ENCODE peak calls at places on chromosomes 12 and 14, in five cellular contexts. V is SK-N-SH, E is GM23338, I is OCI-LY7, M is PC-3. H is an unnamed sample.

GRCh38 chr14:90303382-90303943 is 28.3 kb downstream of the NRDE2 start:
- DNase-seq in V (no peak), E (no peak), I (no peak), M (no peak), H (no peak)

GRCh38 chr12:52801773-52802172 is 5.9 kb upstream of the KRT3 start:
- DNase-seq in V (no peak), E (no peak), I (no peak), M (no peak), H (no peak)

GRCh38 chr12:127304751-127305725 is 961.9 kb upstream of the TMEM132C start:
- DNase-seq in V (no peak), E (no peak), I (no peak), M (no peak), H (no peak)

GRCh38 chr14:57492859-57493258 is 798 bp downstream of the CCDC198 start:
- DNase-seq in V (no peak), E (no peak), I (no peak), M (peak), H (peak)

GRCh38 chr12:22858849-22859569 is 234.0 kb downstream of the ETNK1 start:
- DNase-seq in V (no peak), E (no peak), I (no peak), M (peak), H (peak)

GRCh38 chr12:6528539-6529235 is 5.6 kb upstream of the GAPDH start:
- DNase-seq in V (no peak), E (peak), I (no peak), M (no peak), H (no peak)

GRCh38 chr12:89969098-89969497 is 260.5 kb upstream of the ATP2B1 start:
- DNase-seq in V (no peak), E (no peak), I (no peak), M (peak), H (no peak)

GRCh38 chr14:42499137-42499536 is 892.5 kb downstream of the LRFN5 start:
- DNase-seq in V (no peak), E (no peak), I (no peak), M (no peak), H (no peak)

GRCh38 chr12:116026768-116027550 is 250.5 kb downstream of the MED13L start:
- DNase-seq in V (no peak), E (no peak), I (no peak), M (peak), H (no peak)

GRCh38 chr14:37544407-37544806 is 50.6 kb downstream of the FOXA1 start:
- DNase-seq in V (no peak), E (no peak), I (no peak), M (peak), H (no peak)

GRCh38 chr12:41486718-41487117 is 298.6 kb downstream of the PDZRN4 start:
- DNase-seq in V (no peak), E (peak), I (no peak), M (peak), H (peak)

GRCh38 chr12:32964981-32965585 is 68.5 kb upstream of the PKP2 start:
- DNase-seq in V (no peak), E (no peak), I (no peak), M (no peak), H (no peak)

GRCh38 chr14:81323621-81324400 is 76.3 kb downstream of the STON2 start:
- DNase-seq in V (no peak), E (peak), I (no peak), M (peak), H (no peak)

GRCh38 chr14:34227834-34228662 is 234.0 kb downstream of the SPTSSA start:
- DNase-seq in V (peak), E (peak), I (peak), M (peak), H (peak)

GRCh38 chr12:25089738-25090137 is 105.2 kb downstream of the DNAI7 start:
- DNase-seq in V (no peak), E (no peak), I (no peak), M (peak), H (no peak)

GRCh38 chr12:52005903-52006703 is 643 bp upstream of the TAMALIN start:
- DNase-seq in V (no peak), E (peak), I (peak), M (no peak), H (no peak)

GRCh38 chr12:754871-755562 is 2.6 kb downstream of the WNK1 start:
- DNase-seq in V (peak), E (peak), I (peak), M (peak), H (peak)

GRCh38 chr12:58557156-58557555 is 363.1 kb downstream of the LRIG3 start:
- DNase-seq in V (no peak), E (no peak), I (no peak), M (peak), H (peak)

GRCh38 chr12:109547286-109547685 is 26.0 kb downstream of the MMAB start:
- DNase-seq in V (no peak), E (no peak), I (no peak), M (no peak), H (no peak)

GRCh38 chr12:113040722-113041168 is 15.8 kb upstream of the DTX1 start:
- DNase-seq in V (no peak), E (no peak), I (no peak), M (peak), H (peak)

GRCh38 chr12:30427555-30427954 is 268.1 kb downstream of the IPO8 start:
- DNase-seq in V (no peak), E (no peak), I (no peak), M (no peak), H (no peak)

GRCh38 chr14:51821822-51822221 is 38.6 kb upstream of the GNG2 start:
- DNase-seq in V (no peak), E (no peak), I (no peak), M (peak), H (peak)

GRCh38 chr14:24197066-24197465 is 1.8 kb upstream of the TM9SF1 start:
- DNase-seq in V (no peak), E (no peak), I (peak), M (no peak), H (no peak)

GRCh38 chr12:94207467-94208432 is 59.4 kb downstream of the PLXNC1 start:
- DNase-seq in V (no peak), E (no peak), I (peak), M (peak), H (no peak)

GRCh38 chr14:22448905-22449611 is 140.0 kb downstream of the DAD1 start:
- DNase-seq in V (no peak), E (no peak), I (peak), M (peak), H (peak)

GRCh38 chr14:40058916-40059897 is 627.0 kb upstream of the FBXO33 start:
- DNase-seq in V (no peak), E (no peak), I (no peak), M (peak), H (no peak)

GRCh38 chr12:27922591-27923139 is 49.9 kb downstream of the PTHLH start:
- DNase-seq in V (no peak), E (no peak), I (no peak), M (peak), H (peak)

GRCh38 chr12:111446044-111446581 is 40.4 kb downstream of the SH2B3 start:
- DNase-seq in V (peak), E (peak), I (no peak), M (no peak), H (peak)

GRCh38 chr14:75088566-75089373 is 19.3 kb downstream of the ZC2HC1C start:
- DNase-seq in V (peak), E (peak), I (peak), M (peak), H (peak)

GRCh38 chr14:53621986-53622385 is 334.6 kb downstream of the BMP4 start:
- DNase-seq in V (no peak), E (no peak), I (no peak), M (no peak), H (no peak)

GRCh38 chr14:104149617-104150141 is 11.3 kb downstream of the KIF26A start:
- DNase-seq in V (peak), E (peak), I (no peak), M (no peak), H (peak)

GRCh38 chr14:92400579-92401444 is 77.8 kb downstream of the SLC24A4 start:
- DNase-seq in V (no peak), E (no peak), I (peak), M (no peak), H (no peak)

GRCh38 chr14:95489163-95489887 is 27.1 kb downstream of the SYNE3 start:
- DNase-seq in V (no peak), E (no peak), I (peak), M (no peak), H (no peak)

GRCh38 chr14:95490127-95490526 is 26.3 kb downstream of the SYNE3 start:
- DNase-seq in V (no peak), E (no peak), I (no peak), M (no peak), H (no peak)

GRCh38 chr14:95487669-95488084 is 28.8 kb downstream of the SYNE3 start:
- DNase-seq in V (no peak), E (no peak), I (no peak), M (no peak), H (no peak)

GRCh38 chr14:95486875-95487668 is 29.4 kb downstream of the SYNE3 start:
- DNase-seq in V (no peak), E (no peak), I (peak), M (no peak), H (no peak)

GRCh38 chr14:95488376-95489162 is 27.9 kb downstream of the SYNE3 start:
- DNase-seq in V (no peak), E (no peak), I (no peak), M (no peak), H (peak)
- H2AFZ ChIP-seq in V (no peak), E (no peak), I (no peak), M (no peak), H (no peak)

DNA sequence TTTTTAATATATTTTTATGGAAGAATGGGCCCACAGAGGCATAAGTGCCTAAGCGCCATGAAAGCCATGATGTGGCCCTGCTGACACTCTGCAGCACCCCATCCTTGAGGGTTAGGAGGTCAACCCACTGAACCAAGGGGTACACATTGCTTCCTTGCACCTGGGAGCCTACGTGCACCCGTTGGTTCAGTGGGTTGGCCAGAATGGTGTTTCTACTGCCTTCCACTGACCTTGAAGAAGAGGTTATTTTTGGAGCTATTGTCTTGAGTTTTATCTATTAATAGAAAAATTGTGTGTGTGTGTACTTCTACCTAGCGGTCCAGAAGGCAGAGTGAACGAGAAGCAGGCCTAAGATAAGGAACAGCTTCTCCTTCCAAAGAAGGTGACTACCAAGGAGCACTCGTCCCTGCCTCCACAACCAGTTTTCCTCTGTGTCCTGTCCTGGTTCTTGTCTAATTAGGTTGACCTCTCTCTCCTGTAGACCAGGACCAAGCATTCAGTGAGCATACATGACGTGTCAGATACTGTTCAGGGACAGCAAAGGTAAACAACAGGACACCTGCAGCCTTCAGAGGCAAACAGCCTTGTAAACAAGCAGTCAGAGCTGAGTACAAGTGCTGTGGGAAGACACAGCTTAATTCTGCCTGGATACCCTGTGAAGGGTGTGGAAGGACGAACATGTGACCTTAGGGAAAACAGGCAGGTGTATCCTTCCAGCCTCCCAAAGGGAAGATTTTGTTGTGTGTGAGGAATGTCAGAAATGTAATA is 30.4 kb upstream of the PLEK2 start:
- DNase-seq in V (no peak), E (no peak), I (no peak), M (no peak), H (no peak)
- H2AFZ ChIP-seq in V (no peak), E (no peak), I (no peak), M (no peak), H (no peak)

DNA sequence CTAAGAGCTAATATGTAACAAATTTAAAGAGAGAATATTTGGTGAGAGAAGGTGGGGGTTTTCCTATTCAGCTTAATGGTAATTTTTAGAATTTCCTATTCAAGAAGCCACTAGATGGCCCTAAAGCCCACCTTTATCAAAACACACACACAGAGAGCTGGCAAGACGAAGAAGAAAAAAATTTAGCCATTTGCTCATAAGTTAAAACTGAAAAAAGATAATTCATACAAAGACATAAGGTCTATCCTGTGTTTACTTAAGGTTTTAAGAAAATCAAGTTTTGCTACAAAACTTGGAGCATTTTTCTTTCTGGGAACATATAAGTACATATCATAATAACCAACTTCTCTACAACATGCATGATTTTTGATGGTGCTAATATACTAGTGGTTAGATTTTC is 46.8 kb upstream of the PCED1B start:
- DNase-seq in V (peak), E (peak), I (peak), M (peak), H (peak)
- H2AFZ ChIP-seq in V (no peak), E (peak), I (no peak), M (peak), H (peak)

GRCh38 chr14:30874120-30874998 is at the start of gene COCH:
- DNase-seq in V (peak), E (peak), I (peak), M (peak), H (peak)
- H2AFZ ChIP-seq in V (peak), E (peak), I (peak), M (peak), H (peak)

GRCh38 chr12:117069926-117070900 is 29.0 kb downstream of the TESC start:
- DNase-seq in V (no peak), E (no peak), I (no peak), M (no peak), H (no peak)

GRCh38 chr12:117067016-117067415 is 32.2 kb downstream of the TESC start:
- DNase-seq in V (no peak), E (no peak), I (no peak), M (no peak), H (no peak)

GRCh38 chr12:117068492-117068891 is 30.7 kb downstream of the TESC start:
- DNase-seq in V (no peak), E (no peak), I (no peak), M (no peak), H (no peak)

GRCh38 chr12:117069126-117069788 is 30.0 kb downstream of the TESC start:
- DNase-seq in V (no peak), E (no peak), I (no peak), M (no peak), H (no peak)

GRCh38 chr12:117067638-117068037 is 31.6 kb downstream of the TESC start:
- DNase-seq in V (no peak), E (no peak), I (no peak), M (no peak), H (no peak)
- H2AFZ ChIP-seq in V (no peak), E (no peak), I (no peak), M (no peak), H (no peak)

GRCh38 chr14:49687942-49688700 is at the start of gene POLE2:
- DNase-seq in V (peak), E (peak), I (peak), M (peak), H (peak)

GRCh38 chr14:49688701-49689030 is 652 bp upstream of the POLE2 start:
- DNase-seq in V (no peak), E (no peak), I (no peak), M (no peak), H (no peak)

GRCh38 chr14:49691031-49691430 is 1.9 kb upstream of the KLHDC1 start:
- DNase-seq in V (no peak), E (peak), I (no peak), M (no peak), H (no peak)

GRCh38 chr14:49692191-49692757 is 646 bp upstream of the KLHDC1 start:
- DNase-seq in V (no peak), E (no peak), I (no peak), M (no peak), H (peak)

GRCh38 chr14:49692895-49693737 is at the start of gene KLHDC1:
- DNase-seq in V (peak), E (peak), I (peak), M (peak), H (peak)
- H2AFZ ChIP-seq in V (peak), E (peak), I (peak), M (peak), H (peak)

GRCh38 chr12:121539908-121540307 is 40.9 kb downstream of the KDM2B start:
- DNase-seq in V (no peak), E (no peak), I (no peak), M (no peak), H (no peak)

GRCh38 chr12:121537814-121538698 is 42.8 kb downstream of the KDM2B start:
- DNase-seq in V (peak), E (no peak), I (peak), M (peak), H (peak)

GRCh38 chr12:121536929-121537813 is 43.7 kb downstream of the KDM2B start:
- DNase-seq in V (peak), E (peak), I (peak), M (peak), H (peak)

GRCh38 chr12:121536058-121536928 is 44.5 kb downstream of the KDM2B start:
- DNase-seq in V (peak), E (peak), I (peak), M (no peak), H (peak)

DNA sequence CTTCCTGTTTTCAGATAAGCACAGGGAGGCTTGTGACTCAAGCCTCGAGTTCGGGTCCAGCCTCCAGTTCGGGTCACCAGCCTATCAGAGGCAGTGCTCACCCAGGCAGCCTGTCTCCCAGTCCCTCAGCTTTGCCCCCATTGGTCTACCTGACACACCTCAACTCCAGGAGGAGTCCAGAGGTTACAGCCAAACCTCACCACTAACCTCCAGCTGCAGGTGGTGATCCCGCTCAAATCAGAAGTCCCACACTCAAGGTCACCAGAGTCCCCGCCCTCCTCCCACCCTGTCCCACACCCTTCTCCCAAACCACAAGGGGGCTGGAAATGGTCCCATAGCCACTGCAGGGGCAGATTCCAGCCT is 42.1 kb downstream of the KDM2B start:
- DNase-seq in V (no peak), E (peak), I (peak), M (peak), H (peak)
- H2AFZ ChIP-seq in V (no peak), E (no peak), I (peak), M (peak), H (no peak)

GRCh38 chr12:3725267-3726115 is 27.4 kb downstream of the CRACR2A start:
- DNase-seq in V (no peak), E (peak), I (no peak), M (no peak), H (peak)

GRCh38 chr12:3720772-3721171 is 32.1 kb downstream of the CRACR2A start:
- DNase-seq in V (no peak), E (no peak), I (no peak), M (no peak), H (no peak)

GRCh38 chr12:3724096-3724805 is 28.7 kb downstream of the CRACR2A start:
- DNase-seq in V (no peak), E (no peak), I (no peak), M (no peak), H (no peak)

GRCh38 chr12:3726455-3726854 is 26.5 kb downstream of the CRACR2A start:
- DNase-seq in V (no peak), E (no peak), I (no peak), M (no peak), H (no peak)

DNA sequence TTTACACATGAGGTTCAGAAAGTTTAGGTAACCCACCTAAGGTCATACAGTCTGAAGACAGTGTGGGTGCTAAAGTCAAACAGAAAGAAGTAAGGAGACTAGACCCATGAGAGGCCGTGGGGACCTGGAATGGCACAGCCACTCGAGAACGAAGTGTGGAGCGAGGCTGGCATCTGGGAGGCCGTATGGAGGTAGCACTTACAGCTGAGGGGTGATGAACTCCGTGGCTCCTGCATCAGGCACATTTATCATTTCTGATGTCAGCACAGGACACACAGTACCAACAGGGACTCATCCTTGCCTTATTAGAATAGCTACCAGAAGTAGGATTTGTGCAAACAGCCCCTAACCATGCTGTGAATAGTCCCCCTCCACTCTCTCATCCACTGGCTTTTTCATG is 30.5 kb downstream of the CRACR2A start:
- DNase-seq in V (no peak), E (no peak), I (no peak), M (no peak), H (no peak)
- H2AFZ ChIP-seq in V (no peak), E (no peak), I (no peak), M (no peak), H (no peak)

GRCh38 chr12:11228268-11228879 is 41.1 kb downstream of the PRB3 start:
- DNase-seq in V (peak), E (peak), I (peak), M (peak), H (peak)
- H2AFZ ChIP-seq in V (no peak), E (peak), I (no peak), M (no peak), H (no peak)